ENCODE peak calls at places on chromosomes 2 and 18, in seven cellular contexts. L is K562, W is mammary epithelial cell, S is A673, K is GM23248, B is fibroblast of lung, T is PC-9. H is an unnamed sample.

GRCh38 chr18:35516789-35517188 is 19.0 kb upstream of the INO80C start:
- DNase-seq in W (no peak), S (no peak), L (no peak), B (no peak), T (no peak), K (no peak), H (no peak)

GRCh38 chr2:235048549-235048948 is 96.7 kb downstream of the SH3BP4 start:
- DNase-seq in W (no peak), T (no peak), S (no peak), K (peak), L (no peak), B (peak), H (no peak)

GRCh38 chr2:42918671-42919335 is 126.4 kb upstream of the HAAO start:
- DNase-seq in B (no peak), W (no peak), T (no peak), L (no peak), K (peak), S (no peak), H (no peak)

GRCh38 chr2:156896294-156896693 is 361.2 kb upstream of the GALNT5 start:
- DNase-seq in L (no peak), S (no peak), K (no peak), B (peak), T (no peak), W (peak), H (no peak)

GRCh38 chr2:200797242-200797770 is 14.4 kb upstream of the BZW1 start:
- DNase-seq in T (no peak), L (no peak), B (peak), W (no peak), S (no peak), K (peak), H (no peak)

GRCh38 chr18:22475426-22476100 is 57.8 kb upstream of the CTAGE1 start:
- DNase-seq in B (no peak), K (no peak), T (no peak), S (no peak), W (no peak), L (no peak), H (no peak)

GRCh38 chr18:10022365-10022764 is 108.5 kb downstream of the VAPA start:
- DNase-seq in W (no peak), S (no peak), K (no peak), T (no peak), B (no peak), L (no peak), H (no peak)

GRCh38 chr2:190911813-190912212 is 31.2 kb downstream of the GLS start:
- DNase-seq in K (no peak), B (peak), T (no peak), L (no peak), S (no peak), W (no peak), H (no peak)

DNA sequence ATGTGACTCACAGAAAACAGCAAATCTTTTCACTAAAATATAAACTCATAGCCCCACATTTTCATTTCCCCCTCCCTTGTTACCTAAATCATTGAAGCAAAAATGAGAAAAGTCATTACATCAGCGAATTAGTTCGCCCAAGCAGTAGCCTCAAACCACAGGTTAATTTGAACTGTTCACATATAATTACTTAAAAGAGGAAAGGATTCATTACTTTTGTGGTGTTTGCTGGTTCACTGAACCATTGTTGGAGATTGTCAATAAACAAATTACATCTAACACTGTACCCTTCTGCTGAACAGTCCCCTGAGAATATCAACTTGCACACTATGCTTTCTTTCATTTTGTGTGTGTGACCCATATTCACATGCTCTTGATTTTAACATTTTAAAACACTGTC is 238.7 kb downstream of the ERBB4 start:
- DNase-seq in W (no peak), B (no peak), S (no peak), L (no peak), T (no peak), K (no peak), H (no peak)
- TF ChIP-seq EZH2 in W (no peak), B (no peak), S (no peak), L (no peak), T (no peak), K (no peak), H (no peak)

DNA sequence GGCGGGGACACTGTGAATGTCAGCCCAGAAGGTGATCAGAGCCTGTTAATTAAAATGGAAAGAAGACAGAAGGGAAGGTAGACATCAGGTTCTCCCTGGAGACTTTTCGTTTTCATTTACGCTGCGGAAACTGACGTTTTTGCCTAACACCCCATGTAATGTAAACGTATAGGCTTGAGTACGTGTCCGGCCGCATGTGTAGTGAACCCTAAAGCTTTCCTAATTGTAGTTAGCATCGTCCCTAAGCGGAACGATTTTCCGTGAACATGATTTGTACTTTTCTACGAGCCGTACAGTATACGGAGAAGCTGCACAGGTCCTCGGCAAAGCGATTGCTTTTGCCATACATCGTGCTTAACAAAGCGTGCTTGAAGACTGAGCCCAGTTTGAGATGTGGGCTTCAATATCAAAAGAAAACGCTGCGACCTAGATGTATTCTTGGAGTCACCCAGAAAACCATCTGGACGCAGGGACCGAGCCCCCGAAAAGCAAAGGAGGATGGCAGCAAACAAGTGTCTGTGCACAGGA is 284 bp downstream of the TIMM21 start:
- DNase-seq in S (no peak), B (no peak), K (no peak), L (no peak), T (no peak), W (no peak), H (no peak)
- TF ChIP-seq EZH2 in S (no peak), B (no peak), K (no peak), L (no peak), T (no peak), W (no peak), H (no peak)

GRCh38 chr2:74507145-74507925 is at the start of gene PCGF1:
- DNase-seq in B (peak), K (peak), T (peak), S (peak), L (peak), W (peak), H (peak)
- TF ChIP-seq EZH2 in B (no peak), K (no peak), T (no peak), S (no peak), L (no peak), W (no peak), H (no peak)

DNA sequence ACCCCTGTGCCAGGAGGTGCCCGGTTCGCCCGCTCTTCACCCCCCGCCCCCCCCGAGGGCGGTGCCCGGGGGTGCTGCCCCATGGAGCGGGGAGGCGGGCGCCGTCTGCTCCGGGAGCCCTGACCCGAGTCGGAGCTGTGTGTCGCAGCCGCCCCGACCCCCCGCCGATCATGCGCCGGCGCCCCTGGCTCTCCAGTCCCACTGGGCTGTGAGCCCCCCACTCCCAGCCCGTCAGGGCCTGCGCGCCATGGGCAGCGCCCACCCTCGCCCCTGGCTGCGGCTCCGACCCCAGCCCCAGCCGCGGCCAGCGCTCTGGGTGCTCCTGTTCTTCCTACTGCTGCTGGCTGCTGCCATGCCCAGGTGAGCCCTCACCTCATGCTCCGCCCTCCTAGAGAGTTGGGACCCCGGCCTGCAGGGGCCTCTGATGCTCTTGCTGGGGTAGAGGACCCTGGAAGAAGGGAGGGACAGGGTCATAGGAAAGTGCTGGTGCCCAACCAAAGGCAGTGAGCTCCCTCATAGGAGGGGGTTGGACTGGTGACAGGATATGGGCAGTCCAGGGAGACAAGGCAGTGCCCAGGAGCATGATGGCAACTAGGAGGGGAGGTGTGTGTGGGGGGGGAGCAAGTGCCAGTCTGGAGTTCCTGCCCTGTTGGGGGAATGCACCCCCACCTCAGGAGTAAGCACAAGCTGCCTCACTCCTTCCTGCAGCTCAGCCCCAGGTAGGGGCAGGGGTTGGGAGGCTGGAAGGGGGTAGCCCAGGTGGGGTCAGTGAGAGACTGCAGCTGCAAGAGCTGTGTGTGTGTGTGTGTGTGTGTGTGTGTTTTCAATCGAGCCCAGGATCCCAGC is at the start of gene WNT10A:
- DNase-seq in K (no peak), W (no peak), T (no peak), S (no peak), B (no peak), L (no peak), H (no peak)
- TF ChIP-seq EZH2 in K (no peak), W (no peak), T (no peak), S (no peak), B (peak), L (no peak), H (no peak)

GRCh38 chr2:219253753-219254589 is at the start of gene TUBA4A:
- DNase-seq in S (peak), L (peak), B (peak), T (peak), K (peak), W (peak), H (peak)
- TF ChIP-seq EZH2 in S (no peak), L (no peak), B (peak), T (no peak), K (no peak), W (no peak), H (no peak)

GRCh38 chr2:44084850-44085249 is 83.8 kb upstream of the PPM1B start:
- DNase-seq in K (no peak), L (no peak), W (no peak), S (no peak), B (no peak), T (no peak), H (no peak)
- TF ChIP-seq EZH2 in K (no peak), L (no peak), W (no peak), S (no peak), B (no peak), T (no peak), H (no peak)

DNA sequence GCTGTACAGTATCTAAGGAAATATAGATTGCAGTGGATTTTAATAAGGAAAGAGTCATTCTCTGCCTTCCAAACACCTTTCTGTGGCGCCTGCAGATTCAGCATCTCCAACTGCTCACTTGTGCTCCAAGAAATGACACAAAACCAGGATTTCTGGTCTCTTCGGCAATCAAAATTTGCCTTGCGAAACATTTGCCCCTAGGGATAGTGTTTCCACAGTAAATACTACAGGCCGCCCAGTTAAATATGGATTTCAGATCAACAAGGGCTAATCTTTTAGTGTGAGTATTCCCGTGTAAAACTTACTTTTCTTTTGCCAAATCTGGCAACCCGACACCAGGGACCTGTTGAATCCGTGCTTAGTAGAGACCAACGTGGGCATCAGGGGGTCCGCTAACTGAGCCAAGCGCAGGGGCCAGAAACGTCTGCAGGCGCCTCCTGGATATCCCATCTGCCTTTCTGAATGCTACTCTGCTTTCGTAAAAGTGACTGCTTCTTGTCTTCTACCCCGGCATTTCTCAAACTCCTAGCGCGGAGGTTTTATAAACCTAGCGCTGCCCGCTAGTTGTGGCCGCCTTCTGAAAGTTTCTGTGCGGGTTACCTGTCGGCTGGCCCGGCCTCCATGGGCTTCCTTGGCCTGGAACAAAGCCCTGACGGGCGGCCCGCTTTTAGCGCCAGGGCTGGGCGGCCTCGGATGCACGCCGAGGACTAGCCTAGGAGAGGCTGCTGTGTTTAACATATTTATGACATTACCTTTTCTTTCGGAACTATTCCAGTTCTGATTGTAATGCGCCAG is 2.5 kb downstream of the CYP1B1 start:
- DNase-seq in K (no peak), S (no peak), T (peak), L (no peak), B (no peak), W (no peak), H (no peak)
- TF ChIP-seq EZH2 in K (no peak), S (no peak), T (no peak), L (no peak), B (no peak), W (no peak), H (no peak)

DNA sequence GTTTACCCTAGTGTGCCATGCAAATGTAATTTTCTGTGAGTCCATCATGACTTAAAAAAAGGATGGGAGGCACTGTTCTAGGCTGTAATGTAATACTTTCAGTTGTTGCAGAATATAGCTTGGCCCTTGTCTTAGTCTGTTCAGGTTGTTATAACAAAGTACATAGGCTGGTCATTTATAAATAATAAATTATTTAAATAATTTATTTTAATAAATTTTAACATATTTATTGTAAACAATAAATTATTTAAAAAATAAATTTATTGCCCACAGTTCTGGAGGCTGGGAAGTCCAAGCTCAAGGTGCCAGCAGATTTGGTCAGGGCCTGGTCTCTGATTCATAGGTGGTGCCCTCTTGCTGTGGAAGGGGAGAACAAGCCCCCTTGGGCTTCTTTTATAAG is 35.2 kb downstream of the RAPGEF4 start:
- DNase-seq in W (no peak), K (no peak), B (no peak), S (no peak), T (no peak), L (no peak), H (no peak)
- TF ChIP-seq EZH2 in W (no peak), K (no peak), B (no peak), S (no peak), T (no peak), L (no peak), H (no peak)

GRCh38 chr18:77132369-77133050 is at the start of gene MBP:
- DNase-seq in W (peak), K (peak), S (no peak), T (peak), B (no peak), L (no peak), H (no peak)
- TF ChIP-seq EZH2 in W (no peak), K (peak), S (peak), T (no peak), B (peak), L (no peak), H (no peak)

H was measured in HCT116.